ENCODE peak calls at places on chromosomes 2 and 18, in seven cellular contexts. X is sigmoid colon, I is A549, S is ovary, H is breast epithelium, G is adrenal gland, U is heart left ventricle. P is an unnamed sample.

GRCh38 chr2:207624170-207625013 is 802 bp downstream of the METTL21A start:
- DNase-seq in X (peak; percentile 78), I (peak; percentile 54), S (peak; percentile 70), H (no peak), G (peak; percentile 78), U (peak; percentile 88), P (peak; percentile 82)

GRCh38 chr2:128612628-128613027 is 294.0 kb upstream of the HS6ST1 start:
- DNase-seq in X (peak; percentile 28), I (no peak), S (peak; percentile 13), H (no peak), G (no peak), U (no peak), P (no peak)

GRCh38 chr18:77022556-77022955 is 110.0 kb downstream of the MBP start:
- DNase-seq in X (no peak), I (no peak), S (no peak), H (no peak), G (no peak), U (no peak), P (no peak)

GRCh38 chr18:36441872-36442271 is 144.4 kb downstream of the FHOD3 start:
- DNase-seq in X (no peak), I (no peak), S (no peak), H (no peak), G (no peak), U (no peak), P (no peak)

GRCh38 chr18:49609416-49610284 is 47.8 kb downstream of the LIPG start:
- DNase-seq in X (no peak), I (peak; percentile 2), S (no peak), H (no peak), G (no peak), U (no peak), P (no peak)

GRCh38 chr2:100780203-100781008 is 39.5 kb upstream of the NPAS2 start:
- DNase-seq in X (no peak), I (peak; percentile 25), S (no peak), H (peak; percentile 79), G (no peak), U (no peak), P (peak; percentile 71)

GRCh38 chr2:204453730-204454167 is 91.5 kb upstream of the PARD3B start:
- DNase-seq in X (peak; percentile 83), I (peak; percentile 51), S (peak; percentile 46), H (no peak), G (no peak), U (peak; percentile 65), P (no peak)

GRCh38 chr2:47276061-47276460 is 121.0 kb upstream of the STPG4 start:
- DNase-seq in X (no peak), I (no peak), S (no peak), H (no peak), G (no peak), U (no peak), P (no peak)

GRCh38 chr18:8742382-8743361 is 37.3 kb downstream of the MTCL1 start:
- DNase-seq in X (no peak), I (no peak), S (no peak), H (no peak), G (no peak), U (no peak), P (no peak)

GRCh38 chr2:127995725-127996124 is 32.1 kb downstream of the SAP130 start:
- DNase-seq in X (no peak), I (no peak), S (no peak), H (no peak), G (no peak), U (no peak), P (no peak)

GRCh38 chr2:241562269-241562891 is 3.8 kb downstream of the BOK start:
- DNase-seq in X (no peak), I (no peak), S (peak; percentile 56), H (no peak), G (no peak), U (peak; percentile 54), P (no peak)

GRCh38 chr2:202115385-202116060 is 42.5 kb downstream of the KIAA2012 start:
- DNase-seq in X (no peak), I (peak; percentile 47), S (no peak), H (no peak), G (no peak), U (no peak), P (no peak)

GRCh38 chr2:202112041-202112440 is 39.0 kb downstream of the KIAA2012 start:
- DNase-seq in X (no peak), I (no peak), S (no peak), H (no peak), G (no peak), U (no peak), P (no peak)

GRCh38 chr2:202114798-202115197 is 41.7 kb downstream of the KIAA2012 start:
- DNase-seq in X (no peak), I (no peak), S (no peak), H (no peak), G (no peak), U (no peak), P (no peak)

GRCh38 chr2:202116686-202117085 is 43.6 kb downstream of the KIAA2012 start:
- DNase-seq in X (no peak), I (no peak), S (no peak), H (no peak), G (no peak), U (no peak), P (no peak)

GRCh38 chr2:202113571-202114142 is 40.6 kb downstream of the KIAA2012 start:
- DNase-seq in X (no peak), I (peak; percentile 27), S (no peak), H (no peak), G (no peak), U (no peak), P (no peak)
- H3K4me1 ChIP-seq in X (no peaks in the 10 kb centered on the region), I (peaks cover 69% of the 10 kb centered on the region), S (no peaks in the 10 kb centered on the region), H (no peaks in the 10 kb centered on the region), G (no peaks in the 10 kb centered on the region), U (no peaks in the 10 kb centered on the region), P (no peaks in the 10 kb centered on the region)

DNA sequence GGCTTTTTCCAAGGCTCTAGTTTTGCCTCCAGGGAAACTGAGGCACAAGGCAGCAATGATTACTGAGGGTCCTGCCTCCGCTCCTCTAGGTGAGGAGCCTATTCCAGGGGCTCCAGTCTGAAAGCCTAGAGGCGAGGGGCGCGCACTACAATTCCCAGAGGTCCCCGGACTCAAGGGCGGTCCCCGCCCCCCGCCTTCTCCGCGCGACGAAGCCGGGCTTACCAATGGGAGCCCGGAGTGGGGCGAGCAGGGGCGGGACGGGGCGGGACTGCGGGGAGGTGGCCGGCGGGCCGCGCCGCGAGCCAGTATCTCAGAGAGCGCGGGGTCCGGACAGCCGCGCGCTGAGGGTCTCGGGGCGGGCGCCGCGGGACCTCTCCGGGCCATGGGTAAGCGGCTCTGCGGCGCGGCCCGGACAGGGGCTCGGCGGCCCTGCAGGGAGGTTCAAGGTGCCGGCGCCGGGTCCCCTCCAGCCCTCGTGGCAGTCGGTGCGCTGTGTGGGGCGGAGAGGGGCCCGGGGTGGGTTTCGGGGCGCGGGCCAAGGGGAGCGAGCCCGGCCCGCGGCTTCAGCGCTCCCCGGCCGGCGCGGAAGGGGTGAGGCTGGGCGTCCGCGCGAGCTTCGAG is at the start of gene ARID5A:
- DNase-seq in X (peak; percentile 97), I (peak; percentile 84), S (peak; percentile 95), H (peak; percentile 95), G (peak; percentile 93), U (peak; percentile 97), P (peak; percentile 95)
- TF ChIP-seq POLR2A in X (peak; percentile 29), I (peak; percentile 30), S (peak; percentile 97), H (peak; percentile 53), G (peak; percentile 66), U (peak; percentile 99), P (peak; percentile 95)

GRCh38 chr18:22169011-22169888 is at the start of gene GATA6:
- DNase-seq in X (peak; percentile 89), I (peak; percentile 85), S (peak; percentile 95), H (peak; percentile 55), G (peak; percentile 96), U (peak; percentile 92), P (peak; percentile 97)
- H3K4me1 ChIP-seq in X (peaks cover 54% of the 10 kb centered on the region), I (peaks cover 20% of the 10 kb centered on the region), S (peaks cover 4% of the 10 kb centered on the region), H (peaks cover 10% of the 10 kb centered on the region), G (peaks cover 9% of the 10 kb centered on the region), U (peaks cover 31% of the 10 kb centered on the region), P (peaks cover 7% of the 10 kb centered on the region)

GRCh38 chr2:136225950-136226835 is 108.2 kb upstream of the CXCR4 start:
- DNase-seq in X (no peak), I (no peak), S (no peak), H (no peak), G (no peak), U (no peak), P (no peak)
- TF ChIP-seq POLR2A in X (no peak), I (no peak), S (no peak), H (no peak), G (no peak), U (no peak), P (peak; percentile 13)